ENCODE peak calls at places on chromosomes 3 and 15, in seven cellular contexts. Q is activated CD4-positive, alpha-beta T cell treated with anti-CD3 and anti-CD28 coated beads, Interleukin-2, amount 10 ng/mL, durations not matched to agents 24 days and 14 days; Z is T-helper 2 cell; D is H7; H is HuH-7; Y is NCI-H748 treated with DMSO at 0.1 percent for 48 hours; W is cardiac fibroblast. O is an unnamed sample.

GRCh38 chr3:32817195-32817560 is 619 bp upstream of the TRIM71 start:
- DNase-seq in H (peak; percentile 75), W (no peak), D (peak; percentile 81), Y (no peak), Q (no peak), Z (no peak), O (no peak)

GRCh38 chr3:114378760-114379159 is 84.9 kb downstream of the TIGIT start:
- DNase-seq in W (no peak), Z (no peak), Y (no peak), Q (no peak), D (no peak), H (no peak), O (no peak)

GRCh38 chr15:64915518-64916227 is 4.0 kb downstream of the ANKDD1A start:
- DNase-seq in W (no peak), Q (no peak), Z (no peak), Y (no peak), H (no peak), D (peak; percentile 69), O (peak; percentile 65)

GRCh38 chr3:50251220-50251619 is 15.2 kb downstream of the GNAI2 start:
- DNase-seq in Y (no peak), W (peak; percentile 95), Z (peak; percentile 52), H (no peak), Q (no peak), D (no peak), O (no peak)

GRCh38 chr15:84826369-84826823 is 9.2 kb downstream of the ALPK3 start:
- DNase-seq in W (peak; percentile 15), Y (no peak), Z (no peak), Q (no peak), H (peak; percentile 89), D (peak; percentile 83), O (peak; percentile 85)

GRCh38 chr3:71142440-71143161 is 440.9 kb downstream of the FOXP1 start:
- DNase-seq in Z (no peak), D (peak; percentile 19), H (no peak), Q (no peak), Y (no peak), W (peak; percentile 19), O (peak; percentile 81)

GRCh38 chr3:127714151-127714571 is 41.4 kb downstream of the ABTB1 start:
- DNase-seq in H (no peak), Q (no peak), D (no peak), Y (no peak), W (peak; percentile 47), Z (no peak), O (no peak)

GRCh38 chr3:134309987-134310700 is 59.5 kb upstream of the RYK start:
- DNase-seq in D (no peak), Y (no peak), H (peak; percentile 71), W (no peak), Z (no peak), Q (no peak), O (no peak)

GRCh38 chr3:102114264-102114979 is 265.1 kb downstream of the NFKBIZ start:
- DNase-seq in H (no peak), W (no peak), Y (no peak), D (no peak), Z (no peak), Q (peak; percentile 90), O (no peak)

GRCh38 chr3:185995352-185995751 is 57.5 kb upstream of the TRA2B start:
- DNase-seq in H (no peak), Y (no peak), D (no peak), Q (no peak), W (peak; percentile 86), Z (no peak), O (no peak)

GRCh38 chr15:99958426-99959097 is 225.3 kb upstream of the LYSMD4 start:
- DNase-seq in H (peak; percentile 0), Y (no peak), D (no peak), Z (no peak), W (no peak), Q (no peak), O (no peak)